ENCODE peak calls at places on chromosomes 1 and 21, in ten cellular contexts. One of them, this sample, is unnamed.

GRCh38 chr1:5781079-5781478 is 211.1 kb downstream of the NPHP4 start:
- DNase-seq in A549: no peak
- DNase-seq in fibroblast of lung: no peak
- DNase-seq in colonic mucosa: no peak
- DNase-seq in transverse colon: no peak
- DNase-seq in brain microvascular endothelial cell: no peak
- DNase-seq in IMR-90: no peak
- DNase-seq in cardiac muscle cell: no peak
- DNase-seq in AG04449: no peak
- DNase-seq in tibial artery: no peak
- DNase-seq in this sample: no peak

GRCh38 chr1:28365864-28366263 is 3.7 kb upstream of the PHACTR4 start:
- DNase-seq in A549: no peak
- DNase-seq in fibroblast of lung: no peak
- DNase-seq in colonic mucosa: peak; percentile 60
- DNase-seq in transverse colon: peak; percentile 49
- DNase-seq in brain microvascular endothelial cell: no peak
- DNase-seq in IMR-90: no peak
- DNase-seq in cardiac muscle cell: no peak
- DNase-seq in AG04449: no peak
- DNase-seq in tibial artery: no peak
- DNase-seq in this sample: no peak

GRCh38 chr1:116990612-116991151 is 10.9 kb upstream of the CD101 start:
- DNase-seq in A549: no peak
- DNase-seq in fibroblast of lung: peak; percentile 98
- DNase-seq in colonic mucosa: peak; percentile 47
- DNase-seq in transverse colon: peak; percentile 24
- DNase-seq in brain microvascular endothelial cell: peak; percentile 94
- DNase-seq in IMR-90: peak; percentile 43
- DNase-seq in cardiac muscle cell: no peak
- DNase-seq in AG04449: peak; percentile 7
- DNase-seq in tibial artery: peak; percentile 77
- DNase-seq in this sample: peak; percentile 87

GRCh38 chr1:214569357-214570004 is 18.1 kb upstream of the PTPN14 start:
- DNase-seq in A549: no peak
- DNase-seq in fibroblast of lung: peak; percentile 72
- DNase-seq in colonic mucosa: no peak
- DNase-seq in transverse colon: no peak
- DNase-seq in brain microvascular endothelial cell: peak; percentile 40
- DNase-seq in IMR-90: peak; percentile 82
- DNase-seq in cardiac muscle cell: no peak
- DNase-seq in AG04449: no peak
- DNase-seq in tibial artery: no peak
- DNase-seq in this sample: no peak

GRCh38 chr1:156671804-156672203 is 5.4 kb downstream of the NES start:
- DNase-seq in A549: no peak
- DNase-seq in fibroblast of lung: no peak
- DNase-seq in colonic mucosa: no peak
- DNase-seq in transverse colon: no peak
- DNase-seq in brain microvascular endothelial cell: no peak
- DNase-seq in IMR-90: no peak
- DNase-seq in cardiac muscle cell: no peak
- DNase-seq in AG04449: no peak
- DNase-seq in tibial artery: no peak
- DNase-seq in this sample: no peak

GRCh38 chr21:41767606-41768370 is 936 bp upstream of the RIPK4 start:
- DNase-seq in A549: peak; percentile 50
- DNase-seq in fibroblast of lung: peak; percentile 32
- DNase-seq in colonic mucosa: no peak
- DNase-seq in transverse colon: no peak
- DNase-seq in brain microvascular endothelial cell: no peak
- DNase-seq in IMR-90: peak; percentile 17
- DNase-seq in cardiac muscle cell: no peak
- DNase-seq in AG04449: no peak
- DNase-seq in tibial artery: no peak
- DNase-seq in this sample: no peak

GRCh38 chr1:56404066-56404465 is 175.3 kb downstream of the PLPP3 start:
- DNase-seq in A549: no peak
- DNase-seq in fibroblast of lung: peak; percentile 58
- DNase-seq in colonic mucosa: no peak
- DNase-seq in transverse colon: no peak
- DNase-seq in brain microvascular endothelial cell: no peak
- DNase-seq in IMR-90: no peak
- DNase-seq in cardiac muscle cell: no peak
- DNase-seq in AG04449: no peak
- DNase-seq in tibial artery: no peak
- DNase-seq in this sample: no peak

GRCh38 chr1:200896571-200897187 is 2.0 kb downstream of the INAVA start:
- DNase-seq in A549: peak; percentile 98
- DNase-seq in fibroblast of lung: peak; percentile 63
- DNase-seq in colonic mucosa: peak; percentile 95
- DNase-seq in transverse colon: peak; percentile 92
- DNase-seq in brain microvascular endothelial cell: no peak
- DNase-seq in IMR-90: no peak
- DNase-seq in cardiac muscle cell: no peak
- DNase-seq in AG04449: no peak
- DNase-seq in tibial artery: no peak
- DNase-seq in this sample: no peak

GRCh38 chr1:156124557-156125483 is 10.3 kb downstream of the LMNA start:
- DNase-seq in A549: peak; percentile 85
- DNase-seq in fibroblast of lung: peak; percentile 29
- DNase-seq in colonic mucosa: peak; percentile 89
- DNase-seq in transverse colon: peak; percentile 81
- DNase-seq in brain microvascular endothelial cell: no peak
- DNase-seq in IMR-90: no peak
- DNase-seq in cardiac muscle cell: no peak
- DNase-seq in AG04449: no peak
- DNase-seq in tibial artery: peak; percentile 71
- DNase-seq in this sample: no peak

GRCh38 chr1:180527270-180527669 is 24.9 kb upstream of the ACBD6 start:
- DNase-seq in A549: peak; percentile 36
- DNase-seq in fibroblast of lung: peak; percentile 88
- DNase-seq in colonic mucosa: no peak
- DNase-seq in transverse colon: no peak
- DNase-seq in brain microvascular endothelial cell: peak; percentile 50
- DNase-seq in IMR-90: peak; percentile 47
- DNase-seq in cardiac muscle cell: no peak
- DNase-seq in AG04449: no peak
- DNase-seq in tibial artery: no peak
- DNase-seq in this sample: no peak

GRCh38 chr1:66607458-66607857 is 73.5 kb downstream of the SGIP1 start:
- DNase-seq in A549: no peak
- DNase-seq in fibroblast of lung: no peak
- DNase-seq in colonic mucosa: no peak
- DNase-seq in transverse colon: no peak
- DNase-seq in brain microvascular endothelial cell: no peak
- DNase-seq in IMR-90: no peak
- DNase-seq in cardiac muscle cell: no peak
- DNase-seq in AG04449: no peak
- DNase-seq in tibial artery: no peak
- DNase-seq in this sample: no peak

GRCh38 chr21:29496337-29496736 is 197.6 kb downstream of the BACH1 start:
- DNase-seq in A549: no peak
- DNase-seq in fibroblast of lung: no peak
- DNase-seq in colonic mucosa: no peak
- DNase-seq in transverse colon: no peak
- DNase-seq in brain microvascular endothelial cell: no peak
- DNase-seq in IMR-90: no peak
- DNase-seq in cardiac muscle cell: no peak
- DNase-seq in AG04449: no peak
- DNase-seq in tibial artery: no peak
- DNase-seq in this sample: no peak

GRCh38 chr1:3070304-3070653 is 1.3 kb downstream of the PRDM16 start:
- DNase-seq in A549: no peak
- DNase-seq in fibroblast of lung: peak; percentile 14
- DNase-seq in colonic mucosa: no peak
- DNase-seq in transverse colon: no peak
- DNase-seq in brain microvascular endothelial cell: no peak
- DNase-seq in IMR-90: no peak
- DNase-seq in cardiac muscle cell: no peak
- DNase-seq in AG04449: no peak
- DNase-seq in tibial artery: no peak
- DNase-seq in this sample: no peak

GRCh38 chr1:3068400-3069361 is at the start of gene PRDM16:
- DNase-seq in A549: peak; percentile 63
- DNase-seq in fibroblast of lung: peak; percentile 69
- DNase-seq in colonic mucosa: peak; percentile 26
- DNase-seq in transverse colon: no peak
- DNase-seq in brain microvascular endothelial cell: peak; percentile 32
- DNase-seq in IMR-90: peak; percentile 3
- DNase-seq in cardiac muscle cell: peak; percentile 84
- DNase-seq in AG04449: no peak
- DNase-seq in tibial artery: peak; percentile 74
- DNase-seq in this sample: peak; percentile 8

GRCh38 chr1:3070654-3071506 is 1.9 kb downstream of the PRDM16 start:
- DNase-seq in A549: no peak
- DNase-seq in fibroblast of lung: peak; percentile 29
- DNase-seq in colonic mucosa: no peak
- DNase-seq in transverse colon: no peak
- DNase-seq in brain microvascular endothelial cell: no peak
- DNase-seq in IMR-90: no peak
- DNase-seq in cardiac muscle cell: peak; percentile 36
- DNase-seq in AG04449: no peak
- DNase-seq in tibial artery: no peak
- DNase-seq in this sample: no peak

GRCh38 chr1:3067671-3068399 is 1.2 kb upstream of the PRDM16 start:
- DNase-seq in A549: no peak
- DNase-seq in fibroblast of lung: no peak
- DNase-seq in colonic mucosa: no peak
- DNase-seq in transverse colon: no peak
- DNase-seq in brain microvascular endothelial cell: no peak
- DNase-seq in IMR-90: no peak
- DNase-seq in cardiac muscle cell: peak; percentile 30
- DNase-seq in AG04449: no peak
- DNase-seq in tibial artery: no peak
- DNase-seq in this sample: no peak

GRCh38 chr1:3069491-3070303 is 694 bp downstream of the PRDM16 start:
- DNase-seq in A549: peak; percentile 57
- DNase-seq in fibroblast of lung: peak; percentile 75
- DNase-seq in colonic mucosa: peak; percentile 36
- DNase-seq in transverse colon: peak; percentile 22
- DNase-seq in brain microvascular endothelial cell: peak; percentile 50
- DNase-seq in IMR-90: peak; percentile 19
- DNase-seq in cardiac muscle cell: peak; percentile 88
- DNase-seq in AG04449: no peak
- DNase-seq in tibial artery: peak; percentile 55
- DNase-seq in this sample: peak; percentile 14
- TF ChIP-seq CTCF in A549: peak; percentile 52
- TF ChIP-seq CTCF in fibroblast of lung: peak; percentile 24
- TF ChIP-seq CTCF in colonic mucosa: no peak
- TF ChIP-seq CTCF in transverse colon: no peak
- TF ChIP-seq CTCF in brain microvascular endothelial cell: peak; percentile 56
- TF ChIP-seq CTCF in IMR-90: peak; percentile 41
- TF ChIP-seq CTCF in cardiac muscle cell: peak; percentile 40
- TF ChIP-seq CTCF in AG04449: peak; percentile 15
- TF ChIP-seq CTCF in tibial artery: peak; percentile 27
- TF ChIP-seq CTCF in this sample: peak; percentile 44

GRCh38 chr1:47386268-47386667 is 29.8 kb upstream of the FOXE3 start:
- DNase-seq in A549: no peak
- DNase-seq in fibroblast of lung: no peak
- DNase-seq in colonic mucosa: no peak
- DNase-seq in transverse colon: no peak
- DNase-seq in brain microvascular endothelial cell: no peak
- DNase-seq in IMR-90: no peak
- DNase-seq in cardiac muscle cell: no peak
- DNase-seq in AG04449: no peak
- DNase-seq in tibial artery: no peak
- DNase-seq in this sample: no peak
- H3K4me3 ChIP-seq in A549: no peak overlapping the region
- H3K4me3 ChIP-seq in fibroblast of lung: no peak overlapping the region
- H3K4me3 ChIP-seq in colonic mucosa: no peak overlapping the region
- H3K4me3 ChIP-seq in transverse colon: no peak overlapping the region
- H3K4me3 ChIP-seq in brain microvascular endothelial cell: no peak overlapping the region
- H3K4me3 ChIP-seq in IMR-90: no peak overlapping the region
- H3K4me3 ChIP-seq in cardiac muscle cell: no peak overlapping the region
- H3K4me3 ChIP-seq in AG04449: no peak overlapping the region
- H3K4me3 ChIP-seq in tibial artery: no peak overlapping the region
- H3K4me3 ChIP-seq in this sample: no peak overlapping the region

DNA sequence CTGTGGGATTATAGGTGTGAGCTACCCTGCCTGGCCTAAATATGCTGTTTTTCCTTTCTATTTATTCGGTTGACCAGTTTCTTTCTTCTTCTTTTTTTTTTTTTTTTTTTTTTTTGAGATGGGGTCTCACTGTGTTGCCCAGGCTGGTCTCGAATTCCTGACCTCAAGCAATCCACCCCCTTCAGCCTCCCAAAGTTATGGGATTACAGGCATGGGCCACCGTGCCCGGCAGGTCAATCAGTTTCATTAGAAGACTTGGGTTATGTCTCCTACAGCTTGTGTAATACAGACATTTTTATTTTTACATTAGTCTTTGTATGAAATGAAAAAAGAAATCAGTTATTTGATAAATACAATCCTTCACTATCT is 61.1 kb downstream of the UCK2 start:
- DNase-seq in A549: no peak
- DNase-seq in fibroblast of lung: no peak
- DNase-seq in colonic mucosa: no peak
- DNase-seq in transverse colon: no peak
- DNase-seq in brain microvascular endothelial cell: no peak
- DNase-seq in IMR-90: no peak
- DNase-seq in cardiac muscle cell: no peak
- DNase-seq in AG04449: no peak
- DNase-seq in tibial artery: no peak
- DNase-seq in this sample: no peak
- TF ChIP-seq CTCF in A549: no peak
- TF ChIP-seq CTCF in fibroblast of lung: no peak
- TF ChIP-seq CTCF in colonic mucosa: no peak
- TF ChIP-seq CTCF in transverse colon: no peak
- TF ChIP-seq CTCF in brain microvascular endothelial cell: no peak
- TF ChIP-seq CTCF in IMR-90: no peak
- TF ChIP-seq CTCF in cardiac muscle cell: no peak
- TF ChIP-seq CTCF in AG04449: no peak
- TF ChIP-seq CTCF in tibial artery: no peak
- TF ChIP-seq CTCF in this sample: no peak

DNA sequence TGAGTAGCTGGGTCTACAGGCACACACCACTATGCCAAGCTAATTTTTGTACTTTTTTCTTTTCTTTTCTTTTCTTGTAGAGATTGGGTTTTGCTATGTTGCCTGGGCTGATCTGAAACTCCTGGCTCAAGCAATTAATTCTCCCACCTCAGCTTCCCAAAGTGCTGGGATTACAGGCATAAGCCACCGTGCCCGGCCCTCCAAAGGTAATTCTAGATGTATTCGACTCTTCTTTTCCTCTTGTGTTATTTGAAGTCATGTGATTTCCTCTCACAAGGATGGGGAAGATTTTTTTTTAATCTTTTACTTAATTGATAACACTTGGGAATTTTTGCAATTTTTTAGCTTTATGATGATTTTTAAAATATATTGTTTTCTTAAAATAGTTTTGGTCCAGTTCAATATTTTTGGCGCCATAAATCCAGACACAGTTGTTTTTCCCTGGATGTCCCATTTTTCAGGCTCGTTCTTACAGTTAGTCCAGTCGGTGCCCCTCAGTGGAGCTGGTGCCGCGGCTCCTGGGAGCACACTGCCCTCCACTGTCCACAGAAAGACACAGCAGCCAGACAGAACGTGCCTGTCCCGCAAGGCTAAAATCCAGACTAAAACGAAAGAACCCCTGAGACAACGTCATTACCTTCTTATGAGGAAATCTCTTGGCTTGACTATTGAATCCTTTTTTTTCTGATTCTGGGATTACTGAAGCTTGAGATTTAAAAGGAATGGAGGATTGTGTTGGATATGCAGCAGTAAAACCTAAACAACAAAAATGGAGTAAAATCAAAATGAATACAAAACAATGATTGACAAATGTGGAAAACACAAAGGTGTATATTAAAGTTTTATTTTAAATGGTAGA is 22.4 kb downstream of the STPG1 start:
- DNase-seq in A549: peak; percentile 84
- DNase-seq in fibroblast of lung: peak; percentile 68
- DNase-seq in colonic mucosa: peak; percentile 82
- DNase-seq in transverse colon: peak; percentile 81
- DNase-seq in brain microvascular endothelial cell: peak; percentile 75
- DNase-seq in IMR-90: peak; percentile 86
- DNase-seq in cardiac muscle cell: peak; percentile 83
- DNase-seq in AG04449: no peak
- DNase-seq in tibial artery: peak; percentile 79
- DNase-seq in this sample: no peak
- H3K4me3 ChIP-seq in A549: no peak overlapping the region
- H3K4me3 ChIP-seq in fibroblast of lung: no peak overlapping the region
- H3K4me3 ChIP-seq in colonic mucosa: no peak overlapping the region
- H3K4me3 ChIP-seq in transverse colon: no peak overlapping the region
- H3K4me3 ChIP-seq in brain microvascular endothelial cell: no peak overlapping the region
- H3K4me3 ChIP-seq in IMR-90: no peak overlapping the region
- H3K4me3 ChIP-seq in cardiac muscle cell: no peak overlapping the region
- H3K4me3 ChIP-seq in AG04449: no peak overlapping the region
- H3K4me3 ChIP-seq in tibial artery: no peak overlapping the region
- H3K4me3 ChIP-seq in this sample: no peak overlapping the region

This sample was measured in AG09309.